ENCODE peak calls at places on chromosomes 2 and 18, in seven cellular contexts. X is fibroblast of the aortic adventitia; K is fibroblast of pulmonary artery; R is epithelial cell of esophagus; V is fibroblast of mammary gland; I is CD8-positive, alpha-beta T cell; T is ovary. D is an unnamed sample.

GRCh38 chr2:56613917-56614316 is 430.1 kb downstream of the CCDC85A start:
- DNase-seq in X (peak), K (peak), R (no peak), V (peak), I (no peak), T (no peak), D (peak)

GRCh38 chr2:45452866-45453265 is 158.2 kb downstream of the SRBD1 start:
- DNase-seq in X (peak), K (peak), R (no peak), V (peak), I (no peak), T (peak), D (peak)

GRCh38 chr2:151171186-151171585 is 90.5 kb downstream of the RBM43 start:
- DNase-seq in X (no peak), K (no peak), R (no peak), V (no peak), I (no peak), T (no peak), D (no peak)

GRCh38 chr2:224195954-224196571 is 157.0 kb upstream of the SERPINE2 start:
- DNase-seq in X (peak), K (peak), R (no peak), V (no peak), I (no peak), T (peak), D (no peak)

GRCh38 chr18:44945847-44946490 is 265.3 kb downstream of the SETBP1 start:
- DNase-seq in X (no peak), K (no peak), R (no peak), V (no peak), I (no peak), T (no peak), D (no peak)

GRCh38 chr2:180625006-180625844 is 355.2 kb upstream of the UBE2E3 start:
- DNase-seq in X (peak), K (peak), R (peak), V (peak), I (no peak), T (no peak), D (peak)

GRCh38 chr2:69298261-69298660 is 88.8 kb downstream of the GFPT1 start:
- DNase-seq in X (peak), K (peak), R (peak), V (peak), I (no peak), T (no peak), D (peak)

GRCh38 chr2:34670482-34670881 is 1071.4 kb upstream of the FAM98A start:
- DNase-seq in X (no peak), K (no peak), R (no peak), V (no peak), I (no peak), T (no peak), D (no peak)

GRCh38 chr2:171330155-171330956 is 103.4 kb downstream of the METTL8 start:
- DNase-seq in X (no peak), K (no peak), R (no peak), V (no peak), I (no peak), T (no peak), D (no peak)

GRCh38 chr2:207860685-207861084 is 91.0 kb upstream of the FZD5 start:
- DNase-seq in X (no peak), K (no peak), R (no peak), V (no peak), I (no peak), T (no peak), D (no peak)

GRCh38 chr2:210620456-210620855 is 64.1 kb downstream of the CPS1 start:
- DNase-seq in X (peak), K (peak), R (no peak), V (peak), I (no peak), T (no peak), D (no peak)

GRCh38 chr2:207928079-207928478 is 97.2 kb downstream of the PLEKHM3 start:
- DNase-seq in X (peak), K (no peak), R (peak), V (no peak), I (no peak), T (no peak), D (no peak)

GRCh38 chr2:99876956-99877355 is 265.4 kb downstream of the AFF3 start:
- DNase-seq in X (no peak), K (no peak), R (no peak), V (no peak), I (no peak), T (no peak), D (no peak)

GRCh38 chr2:163655672-163656071 is 80.1 kb downstream of the FIGN start:
- DNase-seq in X (peak), K (peak), R (no peak), V (no peak), I (no peak), T (no peak), D (no peak)

GRCh38 chr2:105906481-105906880 is 161.8 kb downstream of the NCK2 start:
- DNase-seq in X (no peak), K (no peak), R (no peak), V (no peak), I (no peak), T (no peak), D (no peak)

GRCh38 chr2:181319291-181319690 is 137.9 kb upstream of the ITGA4 start:
- DNase-seq in X (no peak), K (no peak), R (no peak), V (peak), I (no peak), T (no peak), D (no peak)

GRCh38 chr2:57880967-57881366 is 165.6 kb upstream of the VRK2 start:
- DNase-seq in X (no peak), K (no peak), R (no peak), V (no peak), I (no peak), T (no peak), D (no peak)

GRCh38 chr2:167212054-167212648 is 323.9 kb downstream of the XIRP2 start:
- DNase-seq in X (peak), K (peak), R (peak), V (peak), I (no peak), T (no peak), D (peak)

GRCh38 chr18:69574401-69574800 is 173.7 kb downstream of the DOK6 start:
- DNase-seq in X (peak), K (no peak), R (no peak), V (no peak), I (no peak), T (no peak), D (no peak)

GRCh38 chr18:69455120-69455519 is 54.4 kb downstream of the DOK6 start:
- DNase-seq in X (no peak), K (no peak), R (no peak), V (no peak), I (no peak), T (no peak), D (no peak)

GRCh38 chr2:68225119-68225632 is 27.2 kb downstream of the PPP3R1 start:
- DNase-seq in X (peak), K (peak), R (peak), V (peak), I (peak), T (no peak), D (no peak)

GRCh38 chr2:40187054-40187453 is 264.8 kb downstream of the SLC8A1 start:
- DNase-seq in X (no peak), K (no peak), R (no peak), V (no peak), I (no peak), T (no peak), D (no peak)

GRCh38 chr2:154623819-154624218 is 74.7 kb upstream of the KCNJ3 start:
- DNase-seq in X (peak), K (peak), R (peak), V (peak), I (no peak), T (no peak), D (peak)

GRCh38 chr18:63708650-63709049 is 5.9 kb downstream of the SERPINB11 start:
- DNase-seq in X (peak), K (peak), R (peak), V (peak), I (no peak), T (no peak), D (no peak)

GRCh38 chr2:7377861-7378569 is 460.8 kb downstream of the RNF144A start:
- DNase-seq in X (no peak), K (no peak), R (peak), V (no peak), I (no peak), T (peak), D (no peak)

GRCh38 chr2:31577143-31577542 is 3.6 kb downstream of the SRD5A2 start:
- DNase-seq in X (no peak), K (no peak), R (no peak), V (no peak), I (no peak), T (no peak), D (no peak)

GRCh38 chr2:31581124-31581795 is 522 bp upstream of the SRD5A2 start:
- DNase-seq in X (no peak), K (no peak), R (no peak), V (no peak), I (no peak), T (no peak), D (no peak)

GRCh38 chr2:31580321-31581117 is at the start of gene SRD5A2:
- DNase-seq in X (no peak), K (no peak), R (no peak), V (no peak), I (no peak), T (no peak), D (no peak)

GRCh38 chr2:31578316-31578715 is 2.4 kb downstream of the SRD5A2 start:
- DNase-seq in X (no peak), K (no peak), R (peak), V (no peak), I (no peak), T (no peak), D (no peak)

DNA sequence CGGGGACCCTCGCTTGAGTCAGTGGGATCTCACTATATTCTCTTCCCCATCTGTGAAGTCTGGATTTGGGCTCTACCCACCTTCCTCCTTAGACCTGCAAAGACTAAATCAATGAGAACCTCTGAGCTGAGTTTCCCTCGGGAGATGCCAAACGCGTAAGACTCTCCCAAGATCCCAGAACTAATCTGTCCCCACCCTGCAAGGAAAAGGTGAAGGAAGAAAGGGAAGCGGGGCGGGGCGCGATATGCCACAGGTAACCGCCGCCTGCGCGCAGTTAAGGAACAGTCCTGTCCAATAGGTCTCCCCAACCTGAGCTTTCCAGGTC is 780 bp downstream of the SRD5A2 start:
- DNase-seq in X (no peak), K (no peak), R (no peak), V (no peak), I (no peak), T (no peak), D (no peak)
- H3K4me3 ChIP-seq in X (no peak), K (no peak), R (no peak), V (no peak), I (no peak), T (no peak), D (no peak)

DNA sequence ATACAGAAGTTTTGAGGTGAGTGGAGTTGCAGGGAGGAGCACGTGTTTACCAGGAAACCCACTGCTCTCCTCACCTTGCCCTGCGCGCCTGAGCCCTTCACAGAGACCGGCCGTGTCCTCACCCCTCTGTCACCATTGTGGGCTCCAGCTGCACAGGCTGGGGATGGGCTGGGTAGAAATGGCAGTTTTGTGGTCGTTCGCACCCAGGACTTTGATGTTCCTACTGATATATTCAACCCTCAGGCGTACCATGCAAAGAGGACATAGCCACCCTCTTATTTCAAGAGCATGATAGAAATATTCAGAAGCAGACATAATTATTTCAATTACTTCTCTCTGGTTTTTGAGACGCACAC is 78.2 kb downstream of the GBX2 start:
- DNase-seq in X (no peak), K (no peak), R (no peak), V (no peak), I (no peak), T (no peak), D (no peak)
- TF ChIP-seq CTCF in X (no peak), K (no peak), R (no peak), V (no peak), I (no peak), T (no peak), D (no peak)

DNA sequence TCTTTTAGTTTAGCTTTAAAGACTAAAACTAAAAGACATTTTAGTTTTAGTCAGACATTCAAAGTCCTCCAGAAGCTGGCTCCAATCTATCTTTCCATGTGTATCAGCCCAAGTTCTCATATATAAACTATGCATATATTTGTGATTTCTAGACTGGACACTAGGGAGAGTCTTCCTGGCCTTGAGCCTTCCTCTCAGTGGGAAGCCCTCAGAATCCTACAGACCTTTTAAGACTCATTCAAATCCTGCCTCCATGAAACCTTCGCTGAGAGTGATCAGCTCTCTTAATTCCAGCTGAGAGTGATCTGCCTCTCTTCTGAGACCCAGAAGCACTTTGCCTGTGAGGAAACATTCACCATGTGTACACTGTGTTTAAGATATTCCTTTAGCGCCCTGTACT is 452.7 kb downstream of the TGIF1 start:
- DNase-seq in X (no peak), K (no peak), R (no peak), V (peak), I (no peak), T (no peak), D (peak)
- H3K4me3 ChIP-seq in X (no peak), K (no peak), R (no peak), V (no peak), I (no peak), T (no peak), D (no peak)

DNA sequence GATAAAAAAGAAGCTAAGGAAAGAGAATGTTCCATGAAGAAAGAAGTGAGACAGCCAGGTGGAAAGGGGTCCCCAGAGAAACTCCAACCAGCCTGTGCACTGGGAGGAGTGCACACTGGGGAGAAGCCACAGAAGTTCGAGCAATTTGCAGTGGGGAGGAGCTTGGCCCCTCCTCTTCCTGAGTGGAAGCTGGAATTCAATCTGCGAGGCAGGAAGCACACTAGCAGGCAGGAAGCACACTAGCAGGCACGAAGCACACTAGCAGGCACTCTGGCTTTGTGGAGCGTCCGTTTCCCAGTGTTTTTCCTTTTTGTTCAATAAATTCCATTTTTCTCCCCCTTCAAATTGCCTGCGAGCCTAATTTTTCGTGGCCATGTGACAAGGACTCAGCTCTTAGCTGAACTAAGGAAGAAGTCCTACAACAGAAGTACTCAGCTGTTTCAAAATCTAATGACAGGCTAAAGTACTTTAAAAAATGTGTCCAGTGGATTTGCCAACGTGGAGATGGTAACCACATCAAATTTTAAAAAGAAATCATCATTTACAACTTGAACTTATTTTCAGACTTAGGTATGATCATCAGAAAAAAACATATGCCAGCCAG is 21.4 kb upstream of the SPIRE1 start:
- DNase-seq in X (peak), K (peak), R (no peak), V (peak), I (no peak), T (peak), D (no peak)
- TF ChIP-seq CTCF in X (no peak), K (no peak), R (no peak), V (no peak), I (no peak), T (no peak), D (no peak)

GRCh38 chr2:144504191-144504590 is 15.7 kb downstream of the ZEB2 start:
- DNase-seq in X (no peak), K (no peak), R (no peak), V (no peak), I (no peak), T (no peak), D (no peak)

GRCh38 chr2:144500567-144500966 is 19.4 kb downstream of the ZEB2 start:
- DNase-seq in X (no peak), K (peak), R (no peak), V (no peak), I (no peak), T (no peak), D (no peak)

GRCh38 chr2:144503221-144503620 is 16.7 kb downstream of the ZEB2 start:
- DNase-seq in X (no peak), K (no peak), R (no peak), V (no peak), I (no peak), T (no peak), D (no peak)

GRCh38 chr2:144501118-144501517 is 18.8 kb downstream of the ZEB2 start:
- DNase-seq in X (no peak), K (peak), R (no peak), V (peak), I (no peak), T (no peak), D (no peak)

DNA sequence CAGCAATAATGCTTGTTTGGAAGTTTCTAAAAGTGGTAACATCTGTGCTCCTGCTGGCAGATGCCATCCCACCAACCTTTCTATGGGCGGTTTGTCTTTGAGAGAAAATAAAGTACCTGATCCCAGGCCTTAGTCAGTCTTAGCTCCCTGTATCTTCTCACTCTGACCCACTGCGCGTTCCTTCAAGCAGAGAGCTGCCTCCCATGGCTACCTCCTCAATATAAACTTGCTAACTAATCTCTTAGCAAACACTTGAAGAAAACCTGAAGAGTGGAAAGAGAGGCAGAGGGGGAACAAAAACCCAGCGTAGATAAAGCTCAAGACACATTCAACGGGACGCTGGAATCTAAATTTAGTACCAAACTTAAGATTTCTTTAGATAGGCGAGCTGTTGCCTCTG is 17.6 kb downstream of the ZEB2 start:
- DNase-seq in X (no peak), K (no peak), R (no peak), V (no peak), I (no peak), T (no peak), D (no peak)
- H3K4me3 ChIP-seq in X (no peak), K (no peak), R (no peak), V (no peak), I (no peak), T (no peak), D (no peak)

GRCh38 chr2:217822296-217823252 is 180.2 kb downstream of the TNS1 start:
- DNase-seq in X (peak), K (peak), R (peak), V (no peak), I (no peak), T (no peak), D (no peak)
- TF ChIP-seq CTCF in X (peak), K (no peak), R (no peak), V (peak), I (no peak), T (no peak), D (peak)

DNA sequence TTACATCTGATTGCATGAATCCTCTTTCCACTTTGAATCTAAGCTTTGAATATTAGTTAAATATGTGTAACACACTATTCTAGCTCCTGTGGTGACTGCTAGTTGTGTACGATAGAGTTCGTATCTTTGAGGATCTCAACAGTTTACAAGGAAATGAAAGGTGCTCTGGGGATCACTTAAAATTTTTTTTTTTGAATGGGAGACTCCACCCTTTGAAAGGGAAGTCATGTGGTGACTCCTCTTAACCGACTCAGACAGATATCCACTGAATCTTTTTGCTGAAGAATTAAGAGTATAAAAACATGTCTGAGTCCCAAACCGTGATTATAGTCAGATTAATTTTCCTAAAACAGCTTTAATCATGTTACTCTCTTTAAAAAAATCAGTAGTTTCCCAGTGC is 4.0 kb downstream of the CLIP4 start:
- DNase-seq in X (no peak), K (no peak), R (no peak), V (no peak), I (no peak), T (no peak), D (no peak)
- H3K4me3 ChIP-seq in X (no peak), K (no peak), R (no peak), V (no peak), I (no peak), T (no peak), D (no peak)